ENCODE peak calls at places on chromosomes 2 and 18, in seven cellular contexts. B is left ventricle myocardium inferior, H is fibroblast of pulmonary artery, K is neural progenitor cell, V is ovary, L is GM20000, Q is colonic mucosa. J is an unnamed sample.

GRCh38 chr2:193496786-193497185 is 1302.1 kb upstream of the TMEFF2 start:
- DNase-seq in B (no peak), H (no peak), K (no peak), V (no peak), L (no peak), Q (no peak), J (no peak)

GRCh38 chr2:197969391-197969893 is 165.0 kb downstream of the PLCL1 start:
- DNase-seq in B (no peak), H (peak), K (no peak), V (no peak), L (no peak), Q (no peak), J (no peak)

GRCh38 chr2:96715658-96716057 is 24.2 kb downstream of the LMAN2L start:
- DNase-seq in B (no peak), H (peak), K (no peak), V (no peak), L (no peak), Q (no peak), J (no peak)

GRCh38 chr2:74690571-74690970 is 36.5 kb downstream of the SEMA4F start:
- DNase-seq in B (no peak), H (peak), K (peak), V (no peak), L (peak), Q (peak), J (peak)

GRCh38 chr2:9178905-9179571 is 27.6 kb upstream of the ASAP2 start:
- DNase-seq in B (peak), H (peak), K (no peak), V (peak), L (no peak), Q (peak), J (no peak)

GRCh38 chr2:216596986-216597509 is 36.2 kb upstream of the IGFBP2 start:
- DNase-seq in B (no peak), H (no peak), K (no peak), V (no peak), L (no peak), Q (no peak), J (no peak)

GRCh38 chr2:97713296-97714083 is at the start of gene ZAP70:
- DNase-seq in B (peak), H (no peak), K (no peak), V (peak), L (peak), Q (no peak), J (no peak)

GRCh38 chr2:27720004-27720551 is 51.4 kb upstream of the MRPL33 start:
- DNase-seq in B (no peak), H (peak), K (no peak), V (peak), L (no peak), Q (no peak), J (no peak)

GRCh38 chr2:232398293-232399034 is 8.2 kb upstream of the ALPG start:
- DNase-seq in B (no peak), H (no peak), K (no peak), V (no peak), L (no peak), Q (peak), J (no peak)

GRCh38 chr2:121000804-121001203 is 265.1 kb downstream of the GLI2 start:
- DNase-seq in B (no peak), H (no peak), K (no peak), V (no peak), L (no peak), Q (no peak), J (no peak)

GRCh38 chr18:63974991-63975390 is 5.1 kb downstream of the SERPINB8 start:
- DNase-seq in B (no peak), H (peak), K (peak), V (no peak), L (no peak), Q (peak), J (no peak)

GRCh38 chr2:60806988-60807681 is 51.1 kb downstream of the PAPOLG start:
- DNase-seq in B (no peak), H (peak), K (peak), V (no peak), L (peak), Q (no peak), J (peak)

GRCh38 chr2:8285898-8286297 is 396.0 kb upstream of the ID2 start:
- DNase-seq in B (no peak), H (no peak), K (no peak), V (no peak), L (no peak), Q (no peak), J (no peak)

GRCh38 chr2:46648141-46648742 is 168.9 kb downstream of the TMEM247 start:
- DNase-seq in B (no peak), H (peak), K (no peak), V (no peak), L (no peak), Q (no peak), J (no peak)

GRCh38 chr2:4391013-4391412 is 687.6 kb downstream of the DCDC2C start:
- DNase-seq in B (no peak), H (no peak), K (no peak), V (no peak), L (no peak), Q (no peak), J (no peak)

GRCh38 chr2:144479659-144480058 is 40.3 kb downstream of the ZEB2 start:
- DNase-seq in B (no peak), H (no peak), K (peak), V (no peak), L (peak), Q (no peak), J (peak)

GRCh38 chr18:44594779-44595467 is 85.8 kb upstream of the SETBP1 start:
- DNase-seq in B (no peak), H (peak), K (no peak), V (no peak), L (no peak), Q (no peak), J (no peak)

GRCh38 chr18:10271481-10271880 is 183.0 kb upstream of the APCDD1 start:
- DNase-seq in B (no peak), H (no peak), K (no peak), V (no peak), L (no peak), Q (no peak), J (no peak)

GRCh38 chr18:10409041-10409440 is 45.4 kb upstream of the APCDD1 start:
- DNase-seq in B (no peak), H (no peak), K (no peak), V (no peak), L (no peak), Q (no peak), J (no peak)

GRCh38 chr18:32877371-32877770 is 104.5 kb upstream of the KLHL14 start:
- DNase-seq in B (no peak), H (no peak), K (no peak), V (no peak), L (no peak), Q (no peak), J (no peak)

GRCh38 chr2:237353207-237353606 is 60.8 kb downstream of the COL6A3 start:
- DNase-seq in B (no peak), H (no peak), K (no peak), V (no peak), L (no peak), Q (no peak), J (no peak)

GRCh38 chr2:883260-884026 is 67.2 kb upstream of the SNTG2 start:
- DNase-seq in B (no peak), H (no peak), K (no peak), V (no peak), L (no peak), Q (peak), J (no peak)

GRCh38 chr2:145751634-145752033 is 1231.7 kb upstream of the ZEB2 start:
- DNase-seq in B (no peak), H (peak), K (no peak), V (no peak), L (peak), Q (no peak), J (peak)

GRCh38 chr18:25223899-25224607 is 127.9 kb downstream of the ZNF521 start:
- DNase-seq in B (no peak), H (no peak), K (no peak), V (no peak), L (no peak), Q (no peak), J (no peak)

GRCh38 chr2:115122701-115123100 is 680.3 kb downstream of the DPP10 start:
- DNase-seq in B (no peak), H (no peak), K (no peak), V (no peak), L (no peak), Q (no peak), J (no peak)

GRCh38 chr2:194822657-194823056 is 834.4 kb upstream of the SLC39A10 start:
- DNase-seq in B (no peak), H (no peak), K (no peak), V (no peak), L (no peak), Q (no peak), J (no peak)

GRCh38 chr2:19141234-19142004 is 217.0 kb downstream of the OSR1 start:
- DNase-seq in B (no peak), H (no peak), K (no peak), V (no peak), L (no peak), Q (no peak), J (no peak)

GRCh38 chr18:31555971-31556747 is 35.5 kb upstream of the TTR start:
- DNase-seq in B (no peak), H (peak), K (peak), V (no peak), L (peak), Q (peak), J (peak)

GRCh38 chr2:3445891-3446290 is 66.4 kb downstream of the TRAPPC12 start:
- DNase-seq in B (no peak), H (no peak), K (no peak), V (no peak), L (no peak), Q (no peak), J (no peak)

GRCh38 chr2:239292956-239293355 is 107.9 kb downstream of the HDAC4 start:
- DNase-seq in B (no peak), H (no peak), K (no peak), V (no peak), L (no peak), Q (no peak), J (no peak)

GRCh38 chr2:110948027-110948687 is 172.6 kb upstream of the BCL2L11 start:
- DNase-seq in B (no peak), H (peak), K (no peak), V (no peak), L (no peak), Q (no peak), J (no peak)

GRCh38 chr2:235314371-235314915 is 179.4 kb upstream of the AGAP1 start:
- DNase-seq in B (no peak), H (no peak), K (no peak), V (no peak), L (no peak), Q (no peak), J (no peak)
- TF ChIP-seq CTCF in B (no peak), H (no peak), K (no peak), V (no peak), L (no peak), Q (no peak), J (no peak)

GRCh38 chr2:50509852-50510251 is 522.1 kb downstream of the NRXN1 start:
- DNase-seq in B (no peak), H (no peak), K (no peak), V (no peak), L (no peak), Q (no peak), J (no peak)

GRCh38 chr2:50515638-50516037 is 516.3 kb downstream of the NRXN1 start:
- DNase-seq in B (no peak), H (no peak), K (no peak), V (no peak), L (no peak), Q (no peak), J (no peak)

GRCh38 chr2:50512397-50512796 is 519.5 kb downstream of the NRXN1 start:
- DNase-seq in B (no peak), H (no peak), K (peak), V (no peak), L (no peak), Q (no peak), J (no peak)

GRCh38 chr2:50514881-50515280 is 517.1 kb downstream of the NRXN1 start:
- DNase-seq in B (no peak), H (no peak), K (peak), V (no peak), L (no peak), Q (no peak), J (no peak)

DNA sequence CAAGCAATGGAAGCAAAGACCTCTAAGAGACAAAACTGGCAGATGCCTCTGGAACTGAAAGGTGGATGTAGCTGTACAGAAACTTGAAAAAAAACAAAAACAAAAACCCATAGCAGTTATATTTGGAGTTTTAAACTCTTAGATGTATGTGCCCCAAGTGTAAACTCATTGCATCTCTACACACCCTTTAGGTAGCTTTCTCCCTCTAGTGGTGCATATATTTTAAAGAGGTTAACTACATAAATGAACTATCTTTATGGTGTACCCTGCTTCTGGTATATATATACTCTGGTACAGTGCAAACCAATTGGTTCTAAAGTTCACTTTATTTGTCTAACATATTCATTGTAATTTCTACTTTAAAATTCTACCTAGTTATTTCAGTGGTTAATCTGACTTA is 518.2 kb downstream of the NRXN1 start:
- DNase-seq in B (no peak), H (no peak), K (no peak), V (no peak), L (no peak), Q (no peak), J (no peak)
- TF ChIP-seq CTCF in B (no peak), H (no peak), K (peak), V (no peak), L (no peak), Q (no peak), J (no peak)

DNA sequence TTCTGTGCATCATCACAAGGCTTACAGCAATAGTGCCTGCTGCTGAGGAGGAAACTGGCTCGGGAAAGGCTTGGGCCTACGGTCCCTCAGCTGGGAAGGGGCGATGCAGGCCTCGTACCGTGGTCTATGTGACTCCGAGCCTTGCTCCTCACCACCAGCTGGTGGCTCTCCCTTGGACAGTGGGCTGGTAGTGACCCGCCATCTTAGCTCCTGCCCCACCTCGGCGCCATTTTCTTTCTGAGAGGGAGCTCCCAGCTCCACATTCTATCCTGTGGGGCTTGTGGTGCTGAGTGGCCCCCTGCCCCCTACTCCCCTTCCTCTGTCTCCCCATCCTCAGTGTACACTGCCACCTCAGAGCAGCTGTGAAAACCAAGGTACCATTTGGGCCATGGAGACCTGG is 255.7 kb downstream of the KLHL29 start:
- DNase-seq in B (no peak), H (no peak), K (no peak), V (no peak), L (no peak), Q (no peak), J (no peak)
- TF ChIP-seq CTCF in B (no peak), H (no peak), K (no peak), V (no peak), L (no peak), Q (no peak), J (no peak)

GRCh38 chr2:150872919-150873772 is 385.7 kb upstream of the RND3 start:
- DNase-seq in B (no peak), H (peak), K (peak), V (no peak), L (no peak), Q (no peak), J (no peak)
- TF ChIP-seq CTCF in B (no peak), H (no peak), K (no peak), V (no peak), L (no peak), Q (no peak), J (no peak)

GRCh38 chr2:171706152-171706803 is 19.0 kb downstream of the DYNC1I2 start:
- DNase-seq in B (no peak), H (peak), K (peak), V (no peak), L (no peak), Q (no peak), J (no peak)
- TF ChIP-seq CTCF in B (peak), H (peak), K (peak), V (no peak), L (no peak), Q (peak), J (peak)

GRCh38 chr2:52431352-52431760 is 1336.2 kb upstream of the CHAC2 start:
- DNase-seq in B (no peak), H (no peak), K (no peak), V (no peak), L (no peak), Q (no peak), J (no peak)

GRCh38 chr2:52423111-52423510 is 1344.5 kb upstream of the CHAC2 start:
- DNase-seq in B (no peak), H (peak), K (no peak), V (no peak), L (no peak), Q (no peak), J (no peak)

GRCh38 chr2:52429740-52430139 is 1337.9 kb upstream of the CHAC2 start:
- DNase-seq in B (no peak), H (peak), K (no peak), V (no peak), L (no peak), Q (no peak), J (no peak)

GRCh38 chr2:52423655-52424054 is 1343.9 kb upstream of the CHAC2 start:
- DNase-seq in B (no peak), H (no peak), K (no peak), V (no peak), L (no peak), Q (no peak), J (no peak)

DNA sequence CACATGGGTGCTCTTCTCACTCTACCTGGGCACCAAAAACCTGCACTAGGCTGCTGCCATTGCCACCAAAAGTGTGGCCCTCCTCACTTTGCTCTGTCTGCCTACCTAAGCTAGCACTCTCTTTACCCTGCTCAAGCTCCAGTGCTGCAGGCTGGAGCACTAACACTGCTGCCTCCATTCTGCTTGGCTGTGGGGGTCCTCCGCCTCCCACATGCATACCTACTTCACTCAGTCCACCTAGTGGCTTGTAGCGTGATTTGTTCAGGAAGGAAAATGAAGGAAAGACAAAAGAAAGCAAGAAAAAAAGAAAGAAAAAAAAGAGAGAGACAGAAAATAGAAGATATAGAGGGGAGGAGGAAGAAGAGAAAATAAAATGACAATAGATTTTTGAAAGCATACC is 1339.4 kb upstream of the CHAC2 start:
- DNase-seq in B (no peak), H (no peak), K (peak), V (no peak), L (no peak), Q (no peak), J (no peak)
- TF ChIP-seq CTCF in B (no peak), H (no peak), K (peak), V (no peak), L (no peak), Q (no peak), J (no peak)

J was measured in GM10248.